ENCODE peak calls at places on chromosome 16, in seven cellular contexts. B is transverse colon, R is endothelial cell of umbilical vein, K is prostate gland, J is adrenal gland, W is left ventricle myocardium inferior, D is aorta. N is an unnamed sample.

GRCh38 chr16:12587170-12587569 is 216.5 kb downstream of the CPPED1 start:
- DNase-seq in B (no peak), D (peak; percentile 16), K (no peak), W (no peak), R (no peak), J (no peak), N (no peak)

GRCh38 chr16:50335198-50335958 is 33.4 kb downstream of the BRD7 start:
- DNase-seq in R (no peak), J (no peak), B (no peak), K (no peak), W (no peak), D (no peak), N (no peak)

GRCh38 chr16:23071202-23072083 is 77.8 kb downstream of the USP31 start:
- DNase-seq in B (no peak), K (no peak), W (no peak), D (no peak), J (no peak), R (peak; percentile 13), N (no peak)

GRCh38 chr16:23030001-23030400 is 119.3 kb downstream of the USP31 start:
- DNase-seq in J (no peak), W (no peak), K (no peak), D (no peak), B (no peak), R (no peak), N (no peak)

GRCh38 chr16:85089485-85089884 is 22.8 kb downstream of the CIBAR2 start:
- DNase-seq in B (no peak), R (no peak), J (no peak), D (no peak), W (no peak), K (peak; percentile 79), N (no peak)

GRCh38 chr16:82280867-82281266 is 110.8 kb upstream of the MPHOSPH6 start:
- DNase-seq in W (no peak), B (no peak), K (no peak), J (no peak), D (no peak), R (no peak), N (no peak)

GRCh38 chr16:74743668-74744299 is 30.8 kb downstream of the FA2H start:
- DNase-seq in D (no peak), B (peak; percentile 95), J (peak; percentile 92), K (peak; percentile 88), R (no peak), W (no peak), N (peak; percentile 81)

GRCh38 chr16:75341934-75342811 is 90.7 kb upstream of the BCAR1 start:
- DNase-seq in B (peak; percentile 13), R (peak; percentile 99), D (no peak), W (no peak), K (peak; percentile 48), J (peak; percentile 17), N (no peak)

GRCh38 chr16:12565423-12565822 is 238.3 kb downstream of the CPPED1 start:
- DNase-seq in J (no peak), B (no peak), K (no peak), W (no peak), D (no peak), R (no peak), N (no peak)

GRCh38 chr16:84851192-84852127 is 31.7 kb downstream of the CRISPLD2 start:
- DNase-seq in D (no peak), B (no peak), J (no peak), W (no peak), R (no peak), K (no peak), N (no peak)

GRCh38 chr16:84059946-84060901 is 17.6 kb upstream of the SLC38A8 start:
- DNase-seq in J (no peak), D (no peak), B (no peak), W (no peak), R (no peak), K (no peak), N (no peak)

GRCh38 chr16:11439790-11440656 is 94.8 kb downstream of the RMI2 start:
- DNase-seq in J (no peak), W (no peak), R (no peak), K (no peak), B (no peak), D (no peak), N (no peak)

GRCh38 chr16:81486555-81487061 is 42.0 kb downstream of the CMIP start:
- DNase-seq in K (no peak), W (peak; percentile 54), J (peak; percentile 51), B (no peak), R (no peak), D (peak; percentile 85), N (peak; percentile 66)

GRCh38 chr16:73710526-73710925 is 586.1 kb upstream of the PSMD7 start:
- DNase-seq in B (no peak), W (no peak), K (no peak), J (no peak), D (no peak), R (no peak), N (no peak)

GRCh38 chr16:49460786-49461470 is 87.3 kb downstream of the C16orf78 start:
- DNase-seq in D (no peak), J (no peak), K (no peak), W (no peak), B (no peak), R (no peak), N (no peak)

GRCh38 chr16:26709175-26709574 is 357.6 kb upstream of the C16orf82 start:
- DNase-seq in K (no peak), B (no peak), J (no peak), D (no peak), W (no peak), R (no peak), N (no peak)

GRCh38 chr16:89009343-89010209 is 32.6 kb upstream of the CBFA2T3 start:
- DNase-seq in K (no peak), R (peak; percentile 16), B (no peak), D (peak; percentile 65), J (peak; percentile 24), W (no peak), N (peak; percentile 44)

GRCh38 chr16:75494696-75495601 is at the start of gene CHST6:
- DNase-seq in K (no peak), W (peak; percentile 41), B (peak; percentile 31), D (peak; percentile 85), J (peak; percentile 59), R (peak; percentile 27), N (no peak)

GRCh38 chr16:17252064-17252463 is 218.7 kb downstream of the XYLT1 start:
- DNase-seq in D (no peak), R (no peak), W (no peak), J (no peak), B (no peak), K (no peak), N (no peak)

GRCh38 chr16:57299719-57300386 is 15.4 kb upstream of the PLLP start:
- DNase-seq in R (peak; percentile 95), W (peak; percentile 83), D (peak; percentile 93), B (peak; percentile 90), K (peak; percentile 88), J (peak; percentile 90), N (peak; percentile 89)

DNA sequence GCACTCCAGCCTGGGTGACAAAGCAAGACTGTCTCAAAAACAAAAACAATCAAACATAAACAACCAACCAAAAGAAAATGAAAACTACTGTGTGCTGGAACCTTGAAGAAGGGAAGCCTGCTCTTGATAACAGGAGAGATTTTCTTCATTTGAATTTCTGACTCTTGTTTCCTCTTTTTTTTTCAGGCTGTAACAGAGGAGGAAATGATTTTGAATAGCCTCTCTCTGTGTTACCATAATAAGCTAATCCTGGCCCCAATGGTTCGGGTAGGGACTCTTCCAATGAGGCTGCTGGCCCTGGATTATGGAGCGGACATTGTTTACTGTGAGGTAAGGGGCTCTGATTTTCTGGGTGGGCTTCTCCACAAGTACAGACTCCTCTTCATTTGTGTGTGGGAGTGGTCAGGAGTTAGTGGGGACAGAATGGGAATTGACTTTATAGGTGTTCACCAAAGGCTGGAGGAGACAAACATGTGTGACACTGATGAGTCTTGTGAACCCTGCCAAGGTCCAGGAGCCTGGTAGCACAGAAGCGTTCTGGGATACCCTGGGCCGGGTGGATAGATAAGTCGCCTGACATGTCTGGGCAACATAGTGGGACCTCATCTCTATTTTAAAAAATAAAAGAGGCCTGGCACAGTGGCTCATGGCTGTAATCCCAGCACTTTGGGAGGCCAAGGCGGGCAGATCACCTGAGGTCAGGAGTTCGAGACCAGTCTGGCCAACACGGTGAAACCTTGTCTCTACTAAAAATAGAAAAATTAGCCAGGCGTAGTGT is 14.9 kb downstream of the DUS2 start:
- DNase-seq in K (no peak), R (no peak), D (peak; percentile 28), J (no peak), W (no peak), B (no peak), N (no peak)
- H3K4me3 ChIP-seq in K (no peak overlapping the region), R (no peak overlapping the region), D (no peak overlapping the region), J (no peak overlapping the region), W (no peak overlapping the region), B (no peak overlapping the region), N (no peak overlapping the region)

GRCh38 chr16:1469693-1470201 is 5.1 kb downstream of the CLCN7 start:
- DNase-seq in J (no peak), R (no peak), B (no peak), W (no peak), K (no peak), D (peak; percentile 72), N (peak; percentile 58)
- H3K27ac ChIP-seq in J (no peak overlapping the region), R (no peak overlapping the region), B (peak overlapping the region; percentile 60), W (no peak overlapping the region), K (no peak overlapping the region), D (no peak overlapping the region), N (peak overlapping the region; percentile 73)

GRCh38 chr16:51636913-51637743 is 486.1 kb upstream of the SALL1 start:
- DNase-seq in D (no peak), R (no peak), B (no peak), W (no peak), J (no peak), K (no peak), N (no peak)
- H3K4me1 ChIP-seq in D (no peaks in the 10 kb centered on the region), R (no peaks in the 10 kb centered on the region), B (no peaks in the 10 kb centered on the region), W (no peaks in the 10 kb centered on the region), J (no peaks in the 10 kb centered on the region), K (no peaks in the 10 kb centered on the region), N (no peaks in the 10 kb centered on the region)

DNA sequence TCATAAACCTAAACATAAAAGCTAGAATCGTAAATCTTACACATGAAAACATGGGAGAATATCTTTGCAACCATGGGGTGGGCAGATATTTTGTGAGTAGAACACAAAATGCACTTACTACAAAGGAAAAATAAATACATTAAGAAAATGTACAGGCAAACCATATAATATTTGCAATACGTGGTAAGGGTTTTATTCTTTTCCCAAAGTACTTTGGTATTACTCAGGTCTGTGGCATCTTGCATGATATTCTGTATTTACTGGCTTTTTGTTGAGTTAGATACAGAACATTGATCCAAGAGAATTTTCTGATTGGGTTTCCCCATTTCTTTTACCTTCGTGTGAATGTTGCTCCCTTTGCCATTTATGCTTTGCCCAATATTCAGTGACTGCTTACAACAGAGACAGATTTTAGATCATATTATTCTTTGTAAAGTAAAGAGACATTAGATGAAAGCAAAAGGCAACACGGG is 33.0 kb upstream of the ARHGAP17 start:
- DNase-seq in J (no peak), W (no peak), K (no peak), D (no peak), B (no peak), R (no peak), N (no peak)
- H3K4me3 ChIP-seq in J (peak overlapping the region; percentile 30), W (peak overlapping the region; percentile 64), K (no peak overlapping the region), D (no peak overlapping the region), B (peak overlapping the region; percentile 39), R (peak overlapping the region; percentile 19), N (peak overlapping the region; percentile 57)

DNA sequence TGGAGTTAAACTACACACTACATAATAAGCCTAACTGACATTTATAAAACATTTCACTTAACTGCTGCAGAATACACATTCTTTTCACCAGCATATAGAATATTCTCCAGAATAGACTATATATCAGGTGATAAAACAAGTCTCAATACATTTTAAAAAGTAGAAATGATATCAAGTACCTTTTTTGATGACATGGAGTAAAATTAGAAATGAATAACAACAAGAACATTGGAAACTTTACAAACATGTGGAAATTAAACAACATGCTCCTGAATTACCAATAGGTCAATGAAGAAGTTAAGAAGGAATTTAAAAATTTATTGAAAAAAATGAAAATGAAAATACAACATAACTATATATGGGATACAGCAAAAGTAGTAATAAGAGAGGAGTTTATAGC is 47.5 kb upstream of the CES5A start:
- DNase-seq in W (no peak), B (no peak), D (no peak), K (no peak), R (no peak), J (no peak), N (no peak)
- H3K27ac ChIP-seq in W (no peak overlapping the region), B (no peak overlapping the region), D (no peak overlapping the region), K (no peak overlapping the region), R (no peak overlapping the region), J (no peak overlapping the region), N (no peak overlapping the region)